ENCODE peak calls at places on chromosome 1, in five cellular contexts. One of them, this sample, is unnamed.

GRCh38 chr1:234996245-234996757 is 132.3 kb downstream of the TOMM20 start:
- DNase-seq in fibroblast of lung: no peak
- DNase-seq in PC-9: no peak
- DNase-seq in OCI-LY7: no peak
- DNase-seq in GM12878: no peak
- DNase-seq in this sample: no peak

GRCh38 chr1:23100074-23100748 is 68.4 kb downstream of the LUZP1 start:
- DNase-seq in fibroblast of lung: peak
- DNase-seq in PC-9: peak
- DNase-seq in OCI-LY7: no peak
- DNase-seq in GM12878: no peak
- DNase-seq in this sample: peak

GRCh38 chr1:236332092-236332758 is 50.5 kb upstream of the ERO1B start:
- DNase-seq in fibroblast of lung: no peak
- DNase-seq in PC-9: no peak
- DNase-seq in OCI-LY7: no peak
- DNase-seq in GM12878: no peak
- DNase-seq in this sample: no peak

GRCh38 chr1:226408285-226409184 is 642 bp upstream of the PARP1 start:
- DNase-seq in fibroblast of lung: no peak
- DNase-seq in PC-9: no peak
- DNase-seq in OCI-LY7: no peak
- DNase-seq in GM12878: no peak
- DNase-seq in this sample: no peak

GRCh38 chr1:1680031-1680911 is 12.3 kb downstream of the SLC35E2B start:
- DNase-seq in fibroblast of lung: no peak
- DNase-seq in PC-9: no peak
- DNase-seq in OCI-LY7: no peak
- DNase-seq in GM12878: no peak
- DNase-seq in this sample: peak

GRCh38 chr1:67724928-67725560 is 40.0 kb downstream of the GADD45A start:
- DNase-seq in fibroblast of lung: peak
- DNase-seq in PC-9: peak
- DNase-seq in OCI-LY7: no peak
- DNase-seq in GM12878: no peak
- DNase-seq in this sample: peak

GRCh38 chr1:36359911-36360310 is 25.8 kb downstream of the STK40 start:
- DNase-seq in fibroblast of lung: peak
- DNase-seq in PC-9: peak
- DNase-seq in OCI-LY7: no peak
- DNase-seq in GM12878: no peak
- DNase-seq in this sample: peak

GRCh38 chr1:57927003-57927402 is 503.1 kb upstream of the DAB1 start:
- DNase-seq in fibroblast of lung: no peak
- DNase-seq in PC-9: no peak
- DNase-seq in OCI-LY7: no peak
- DNase-seq in GM12878: peak
- DNase-seq in this sample: no peak

GRCh38 chr1:70396607-70397006 is 14.5 kb upstream of the CTH start:
- DNase-seq in fibroblast of lung: no peak
- DNase-seq in PC-9: no peak
- DNase-seq in OCI-LY7: no peak
- DNase-seq in GM12878: no peak
- DNase-seq in this sample: no peak

GRCh38 chr1:245079021-245079609 is 75.7 kb upstream of the KIF26B start:
- DNase-seq in fibroblast of lung: peak
- DNase-seq in PC-9: no peak
- DNase-seq in OCI-LY7: peak
- DNase-seq in GM12878: no peak
- DNase-seq in this sample: peak

GRCh38 chr1:210750468-210750867 is 383.5 kb downstream of the KCNH1 start:
- DNase-seq in fibroblast of lung: no peak
- DNase-seq in PC-9: no peak
- DNase-seq in OCI-LY7: no peak
- DNase-seq in GM12878: no peak
- DNase-seq in this sample: no peak

GRCh38 chr1:80064524-80064923 is 1058.0 kb upstream of the ADGRL4 start:
- DNase-seq in fibroblast of lung: peak
- DNase-seq in PC-9: no peak
- DNase-seq in OCI-LY7: no peak
- DNase-seq in GM12878: no peak
- DNase-seq in this sample: peak

GRCh38 chr1:6188466-6188865 is 8.3 kb upstream of the CHD5 start:
- DNase-seq in fibroblast of lung: no peak
- DNase-seq in PC-9: no peak
- DNase-seq in OCI-LY7: no peak
- DNase-seq in GM12878: no peak
- DNase-seq in this sample: no peak

GRCh38 chr1:67679691-67680090 is 5.3 kb upstream of the GADD45A start:
- DNase-seq in fibroblast of lung: peak
- DNase-seq in PC-9: no peak
- DNase-seq in OCI-LY7: no peak
- DNase-seq in GM12878: no peak
- DNase-seq in this sample: peak

GRCh38 chr1:25360596-25361581 is 22.8 kb downstream of the TMEM50A start:
- DNase-seq in fibroblast of lung: peak
- DNase-seq in PC-9: no peak
- DNase-seq in OCI-LY7: no peak
- DNase-seq in GM12878: no peak
- DNase-seq in this sample: peak

GRCh38 chr1:47751188-47751587 is 246.0 kb downstream of the TRABD2B start:
- DNase-seq in fibroblast of lung: no peak
- DNase-seq in PC-9: no peak
- DNase-seq in OCI-LY7: no peak
- DNase-seq in GM12878: no peak
- DNase-seq in this sample: peak

GRCh38 chr1:162235261-162235780 is 141.3 kb downstream of the SPATA46 start:
- DNase-seq in fibroblast of lung: peak
- DNase-seq in PC-9: no peak
- DNase-seq in OCI-LY7: no peak
- DNase-seq in GM12878: no peak
- DNase-seq in this sample: no peak

GRCh38 chr1:98749152-98749756 is 87.7 kb downstream of the SNX7 start:
- DNase-seq in fibroblast of lung: peak
- DNase-seq in PC-9: no peak
- DNase-seq in OCI-LY7: peak
- DNase-seq in GM12878: no peak
- DNase-seq in this sample: peak

GRCh38 chr1:173714441-173714758 is 381 bp upstream of the KLHL20 start:
- DNase-seq in fibroblast of lung: no peak
- DNase-seq in PC-9: no peak
- DNase-seq in OCI-LY7: no peak
- DNase-seq in GM12878: no peak
- DNase-seq in this sample: no peak

GRCh38 chr1:43621861-43622260 is 28.1 kb upstream of the KDM4A start:
- DNase-seq in fibroblast of lung: no peak
- DNase-seq in PC-9: no peak
- DNase-seq in OCI-LY7: no peak
- DNase-seq in GM12878: no peak
- DNase-seq in this sample: no peak

GRCh38 chr1:66349277-66349676 is 184.7 kb upstream of the SGIP1 start:
- DNase-seq in fibroblast of lung: no peak
- DNase-seq in PC-9: no peak
- DNase-seq in OCI-LY7: no peak
- DNase-seq in GM12878: no peak
- DNase-seq in this sample: peak

GRCh38 chr1:219661464-219662092 is 48.7 kb upstream of the ZC3H11B start:
- DNase-seq in fibroblast of lung: no peak
- DNase-seq in PC-9: no peak
- DNase-seq in OCI-LY7: no peak
- DNase-seq in GM12878: no peak
- DNase-seq in this sample: peak
- H3K4me2 ChIP-seq in fibroblast of lung: no peak
- H3K4me2 ChIP-seq in PC-9: no peak
- H3K4me2 ChIP-seq in OCI-LY7: no peak
- H3K4me2 ChIP-seq in GM12878: no peak
- H3K4me2 ChIP-seq in this sample: peak

DNA sequence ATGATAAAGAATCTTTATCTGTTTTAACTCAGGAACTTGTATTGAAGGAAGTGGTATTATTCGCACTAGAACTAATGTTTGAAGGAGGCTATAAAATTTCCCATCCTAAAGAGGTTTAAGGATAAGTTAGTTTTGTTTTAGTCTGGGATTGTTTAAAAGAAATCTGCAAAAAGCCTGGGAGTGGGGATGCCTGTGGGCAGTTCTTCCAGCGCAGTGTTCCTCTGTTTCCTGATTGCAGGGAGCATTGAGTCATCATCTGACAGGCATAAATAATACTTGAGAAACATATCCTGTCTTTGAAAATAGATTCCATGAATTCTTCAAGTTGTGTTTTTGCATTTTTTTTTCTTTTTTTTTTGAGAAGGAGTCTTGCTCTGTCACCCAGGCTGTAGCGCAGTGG is 350.8 kb upstream of the PTBP2 start:
- DNase-seq in fibroblast of lung: peak
- DNase-seq in PC-9: peak
- DNase-seq in OCI-LY7: no peak
- DNase-seq in GM12878: no peak
- DNase-seq in this sample: peak
- H3K4me2 ChIP-seq in fibroblast of lung: no peak
- H3K4me2 ChIP-seq in PC-9: peak
- H3K4me2 ChIP-seq in OCI-LY7: no peak
- H3K4me2 ChIP-seq in GM12878: no peak
- H3K4me2 ChIP-seq in this sample: peak

DNA sequence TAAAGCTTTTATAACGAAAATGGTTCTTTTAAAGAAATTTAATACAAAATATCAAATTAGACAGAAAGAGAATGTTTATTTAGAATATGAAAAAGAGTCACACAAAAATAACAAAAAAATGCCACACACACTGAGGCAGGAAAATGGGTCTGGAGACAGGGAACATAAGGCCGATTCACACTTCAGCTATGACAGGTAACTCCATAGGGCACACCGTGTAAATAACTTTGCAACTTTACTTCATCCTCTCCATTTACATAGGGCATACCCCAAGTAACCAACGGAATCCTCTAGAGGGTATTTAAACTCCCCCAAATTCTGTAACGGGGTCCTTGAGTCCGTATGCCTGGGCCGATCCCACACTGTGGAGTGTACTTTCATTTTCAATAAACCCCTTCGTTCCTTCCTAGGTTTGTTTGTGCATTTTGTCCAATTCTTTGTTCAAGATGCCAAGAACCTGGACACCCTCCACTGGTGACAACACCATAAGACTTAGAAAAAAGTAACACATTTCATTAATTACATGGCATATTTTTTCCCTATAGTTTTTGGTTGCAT is 23.1 kb upstream of the PTGS2 start:
- DNase-seq in fibroblast of lung: no peak
- DNase-seq in PC-9: no peak
- DNase-seq in OCI-LY7: no peak
- DNase-seq in GM12878: no peak
- DNase-seq in this sample: no peak
- H3K4me2 ChIP-seq in fibroblast of lung: peak
- H3K4me2 ChIP-seq in PC-9: peak
- H3K4me2 ChIP-seq in OCI-LY7: no peak
- H3K4me2 ChIP-seq in GM12878: no peak
- H3K4me2 ChIP-seq in this sample: no peak

DNA sequence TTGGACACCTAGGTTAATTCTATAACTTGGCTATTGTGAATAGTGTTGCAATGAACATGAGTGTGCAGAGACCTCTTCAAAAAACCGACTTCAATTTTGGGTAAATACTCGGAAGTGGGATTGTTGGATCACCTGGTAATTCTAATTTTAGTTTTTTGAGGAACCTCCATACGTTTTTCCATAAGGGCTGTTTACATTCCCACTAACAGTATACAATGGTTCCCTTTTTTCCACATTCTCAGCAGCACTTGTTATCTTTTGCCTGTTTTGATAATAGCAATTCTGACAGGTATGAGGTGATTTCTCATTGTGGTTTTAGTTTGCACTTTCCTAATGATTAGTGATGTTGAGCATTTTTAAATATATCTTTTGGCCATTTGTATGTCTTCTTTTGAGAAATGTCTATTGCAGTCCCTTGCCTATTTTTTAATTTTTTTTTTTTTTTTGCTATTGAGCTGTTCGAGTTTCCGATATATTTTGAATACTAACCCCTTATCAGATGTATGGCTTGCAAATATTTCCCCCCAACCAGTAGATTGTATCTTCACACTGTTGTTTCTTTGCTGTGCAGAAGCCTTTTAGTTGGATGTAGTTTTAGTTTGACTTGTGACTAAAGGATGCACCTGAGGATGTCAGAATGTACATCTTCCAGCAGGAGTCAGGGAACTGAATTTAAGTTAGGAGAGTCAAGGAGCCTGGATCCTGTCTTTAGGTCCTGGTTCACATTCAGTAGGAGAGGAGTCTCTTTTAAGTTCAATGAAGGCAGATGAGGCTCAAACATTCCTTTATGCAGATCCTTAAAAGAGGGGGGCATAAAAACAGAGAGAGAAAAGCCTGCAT is 120.0 kb downstream of the S1PR1 start:
- DNase-seq in fibroblast of lung: no peak
- DNase-seq in PC-9: no peak
- DNase-seq in OCI-LY7: no peak
- DNase-seq in GM12878: no peak
- DNase-seq in this sample: no peak
- H3K4me2 ChIP-seq in fibroblast of lung: no peak
- H3K4me2 ChIP-seq in PC-9: no peak
- H3K4me2 ChIP-seq in OCI-LY7: no peak
- H3K4me2 ChIP-seq in GM12878: peak
- H3K4me2 ChIP-seq in this sample: no peak

GRCh38 chr1:32257227-32257508 is 6.1 kb downstream of the LCK start:
- DNase-seq in fibroblast of lung: no peak
- DNase-seq in PC-9: no peak
- DNase-seq in OCI-LY7: no peak
- DNase-seq in GM12878: no peak
- DNase-seq in this sample: no peak

GRCh38 chr1:32250893-32251716 is at the start of gene LCK:
- DNase-seq in fibroblast of lung: no peak
- DNase-seq in PC-9: no peak
- DNase-seq in OCI-LY7: peak
- DNase-seq in GM12878: no peak
- DNase-seq in this sample: no peak

GRCh38 chr1:32255072-32256071 is 4.3 kb downstream of the LCK start:
- DNase-seq in fibroblast of lung: no peak
- DNase-seq in PC-9: no peak
- DNase-seq in OCI-LY7: peak
- DNase-seq in GM12878: no peak
- DNase-seq in this sample: no peak

DNA sequence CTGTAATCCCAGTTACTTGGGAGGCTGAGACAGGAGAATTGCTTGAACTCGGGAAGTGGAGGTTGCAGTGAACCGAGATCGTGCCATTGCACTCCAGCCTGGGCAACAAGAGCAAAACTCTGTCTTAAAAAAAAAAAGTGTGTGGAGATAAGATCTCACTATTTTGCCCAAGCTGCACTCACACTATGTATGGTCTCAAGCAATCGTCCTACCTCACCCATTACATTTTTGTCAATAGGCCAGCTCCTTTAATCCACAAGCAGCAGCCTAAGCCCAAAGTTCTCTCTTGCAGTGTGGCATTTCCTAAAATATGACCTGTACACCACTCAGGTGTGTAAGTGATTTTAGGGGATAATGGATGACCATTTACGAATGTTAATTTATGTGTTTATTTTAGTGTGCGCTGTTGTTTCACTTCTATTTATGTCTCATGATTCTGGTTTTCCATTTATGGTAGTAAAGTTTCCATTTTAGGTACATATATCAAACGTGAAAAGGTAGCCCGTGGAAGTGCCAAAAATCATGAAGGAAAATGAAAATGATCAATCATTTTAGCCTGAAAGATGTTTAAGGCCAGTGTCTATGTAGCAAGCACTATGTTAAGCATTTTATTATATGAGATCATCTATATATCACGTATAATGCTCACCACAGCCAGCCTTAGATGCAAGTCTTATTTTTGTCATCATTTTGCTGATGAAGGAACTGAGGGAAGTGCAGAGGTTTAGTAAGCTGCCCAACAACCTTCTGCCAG is 5.6 kb downstream of the LCK start:
- DNase-seq in fibroblast of lung: no peak
- DNase-seq in PC-9: no peak
- DNase-seq in OCI-LY7: no peak
- DNase-seq in GM12878: no peak
- DNase-seq in this sample: no peak
- H3K4me2 ChIP-seq in fibroblast of lung: no peak
- H3K4me2 ChIP-seq in PC-9: no peak
- H3K4me2 ChIP-seq in OCI-LY7: peak
- H3K4me2 ChIP-seq in GM12878: peak
- H3K4me2 ChIP-seq in this sample: no peak